ENCODE peak calls at places on chromosomes 11 and 22, in four cellular contexts. K, T, X and P are unnamed samples.

GRCh38 chr11:77101043-77101537 is 1.6 kb upstream of the OMP start:
- DNase-seq in T (no peak), K (no peak), X (peak), P (no peak)

GRCh38 chr22:22397292-22397870 is 111.2 kb downstream of the ZNF280B start:
- DNase-seq in K (no peak), T (no peak), X (no peak), P (no peak)

GRCh38 chr11:12767022-12767421 is 92.8 kb downstream of the TEAD1 start:
- DNase-seq in X (no peak), T (no peak), K (no peak), P (no peak)

GRCh38 chr11:72814139-72814830 is at the start of gene ATG16L2:
- DNase-seq in X (peak), K (peak), T (peak), P (no peak)

GRCh38 chr22:46636221-46637002 is 16.2 kb downstream of the GRAMD4 start:
- DNase-seq in X (no peak), K (no peak), T (no peak), P (no peak)

GRCh38 chr22:46764140-46764680 is 1.8 kb downstream of the TBC1D22A start:
- DNase-seq in X (no peak), T (no peak), K (no peak), P (no peak)

GRCh38 chr11:73980001-73980960 is 2.4 kb downstream of the UCP2 start:
- DNase-seq in K (peak), T (peak), X (peak), P (peak)

GRCh38 chr11:35363246-35364100 is 55.9 kb downstream of the SLC1A2 start:
- DNase-seq in X (no peak), T (peak), K (no peak), P (no peak)

GRCh38 chr11:88363566-88364169 is 26.1 kb upstream of the CTSC start:
- DNase-seq in T (no peak), X (peak), K (no peak), P (no peak)

GRCh38 chr22:27149886-27150529 is 492.6 kb downstream of the MIAT start:
- DNase-seq in K (no peak), T (no peak), X (no peak), P (no peak)

GRCh38 chr11:101390539-101390938 is 193.3 kb downstream of the TRPC6 start:
- DNase-seq in X (peak), K (no peak), T (no peak), P (no peak)

GRCh38 chr11:109641549-109641948 is 219.6 kb downstream of the C11orf87 start:
- DNase-seq in X (peak), T (no peak), K (peak), P (no peak)

GRCh38 chr11:96470521-96470920 is 80.7 kb downstream of the JRKL start:
- DNase-seq in T (no peak), X (no peak), K (no peak), P (no peak)

GRCh38 chr11:4134844-4135243 is 40.2 kb downstream of the RRM1 start:
- DNase-seq in X (no peak), K (no peak), T (no peak), P (no peak)

GRCh38 chr11:42770444-42771065 is 541.2 kb upstream of the API5 start:
- DNase-seq in T (no peak), K (peak), X (peak), P (peak)

GRCh38 chr11:116461789-116462188 is 311.0 kb downstream of the BUD13 start:
- DNase-seq in K (no peak), T (no peak), X (peak), P (no peak)

GRCh38 chr22:46008836-46009596 is 32.1 kb upstream of the WNT7B start:
- DNase-seq in K (no peak), T (no peak), X (no peak), P (no peak)

GRCh38 chr11:82398300-82398815 is 335.3 kb downstream of the FAM181B start:
- DNase-seq in X (no peak), T (no peak), K (peak), P (no peak)

GRCh38 chr11:43567396-43567975 is 113.1 kb upstream of the HSD17B12 start:
- DNase-seq in T (no peak), K (peak), X (peak), P (no peak)

GRCh38 chr11:57300785-57301184 is 24.0 kb downstream of the TNKS1BP1 start:
- DNase-seq in X (no peak), K (no peak), T (no peak), P (no peak)

GRCh38 chr11:47394050-47394321 is 14.4 kb upstream of the SLC39A13 start:
- DNase-seq in X (no peak), T (no peak), K (no peak), P (no peak)
- H3K4me3 ChIP-seq in X (no peak), T (no peak), K (no peak), P (no peak)

GRCh38 chr11:1869427-1870325 is 16.8 kb downstream of the LSP1 start:
- DNase-seq in K (no peak), X (no peak), T (no peak), P (no peak)
- H3K4me3 ChIP-seq in K (no peak), X (no peak), T (peak), P (no peak)

GRCh38 chr11:119730347-119730613 is 1.3 kb upstream of the NECTIN1 start:
- DNase-seq in T (no peak), K (no peak), X (no peak), P (no peak)

GRCh38 chr11:119727523-119728081 is 1.4 kb downstream of the NECTIN1 start:
- DNase-seq in K (peak), X (peak), T (no peak), P (no peak)

GRCh38 chr11:119728226-119728626 is 774 bp downstream of the NECTIN1 start:
- DNase-seq in T (no peak), K (no peak), X (peak), P (no peak)

GRCh38 chr11:119729581-119730346 is 764 bp upstream of the NECTIN1 start:
- DNase-seq in K (peak), T (peak), X (no peak), P (no peak)

DNA sequence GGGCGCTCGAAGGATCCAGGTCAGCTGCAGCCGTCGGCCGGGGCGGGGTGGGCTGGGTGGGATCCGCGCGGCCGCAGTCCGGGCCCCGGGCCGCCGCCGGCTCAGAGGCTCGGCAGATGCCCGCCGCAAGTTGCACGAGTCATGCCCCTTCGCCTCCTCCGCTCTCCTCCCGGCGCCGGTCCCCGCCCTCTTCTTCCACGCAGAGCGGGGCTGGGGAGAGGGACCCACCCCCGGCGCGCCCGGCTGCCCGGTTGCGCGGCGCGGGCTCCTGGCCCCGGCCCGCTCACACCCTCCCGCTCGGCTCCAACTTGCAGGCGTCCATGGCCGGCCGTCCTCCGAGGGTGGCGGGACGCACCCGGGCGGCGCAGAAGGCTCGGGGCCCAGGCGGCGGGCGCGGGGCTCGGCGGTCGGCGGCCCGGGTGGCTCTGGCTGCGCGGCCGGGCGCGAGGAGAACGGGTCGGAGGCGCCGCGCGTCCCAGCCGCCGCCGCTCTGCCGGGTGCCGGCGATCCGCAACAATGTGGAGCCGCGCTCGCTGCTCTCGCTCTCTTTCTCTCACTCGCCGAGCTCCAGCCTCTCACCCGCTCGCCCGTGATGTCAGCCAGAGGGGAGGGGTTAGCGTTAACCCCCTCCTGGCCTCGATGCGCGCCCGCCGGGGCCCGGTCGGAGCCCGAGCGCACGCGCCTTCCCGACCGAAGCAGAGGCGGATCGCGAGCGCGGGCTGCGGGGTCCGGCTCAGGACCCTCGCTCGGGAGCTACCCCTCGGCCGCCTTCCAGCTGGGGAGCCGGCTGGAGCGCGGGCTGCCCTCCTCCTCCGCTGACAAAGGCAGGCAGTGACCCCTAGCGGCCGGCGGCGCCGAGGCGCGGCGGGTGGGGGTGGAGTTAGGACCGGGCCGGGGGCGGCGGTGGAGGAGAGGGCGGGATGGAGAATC is at the start of gene NECTIN1:
- DNase-seq in K (peak), T (peak), X (peak), P (peak)
- H3K4me3 ChIP-seq in K (peak), T (peak), X (peak), P (peak)

DNA sequence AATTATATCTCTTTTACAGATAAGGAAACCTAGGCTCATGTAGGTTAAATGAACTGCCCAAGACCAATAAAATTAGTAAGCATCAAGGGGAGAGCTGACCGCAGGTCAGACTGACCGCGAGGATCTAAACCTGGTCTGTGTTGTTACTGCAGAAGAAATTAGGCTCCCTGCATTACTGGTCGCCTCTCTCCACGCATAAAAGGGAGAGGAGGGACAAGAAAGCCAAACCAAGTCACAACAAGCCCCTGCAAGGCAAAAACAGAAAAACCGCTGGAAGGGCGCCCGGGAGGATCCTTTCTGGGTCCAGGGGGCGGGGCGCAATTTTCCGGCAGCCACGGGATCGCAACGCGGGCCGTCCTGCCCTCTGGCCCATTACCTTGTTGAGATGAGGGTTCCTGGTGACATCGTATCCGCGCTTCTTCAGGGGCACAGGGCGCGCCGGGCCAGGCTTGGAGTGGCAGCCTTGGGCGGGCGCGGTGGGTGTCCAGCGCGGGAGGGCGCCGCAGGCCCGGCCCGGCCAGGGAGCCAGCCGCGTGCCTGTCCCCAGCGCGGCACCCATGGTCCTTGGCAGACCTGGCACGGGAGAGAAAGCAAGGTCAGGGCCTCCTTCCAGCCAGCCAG is 920 bp downstream of the ME3 start:
- DNase-seq in X (no peak), T (peak), K (peak), P (no peak)
- H3K4me3 ChIP-seq in X (peak), T (peak), K (peak), P (peak)

DNA sequence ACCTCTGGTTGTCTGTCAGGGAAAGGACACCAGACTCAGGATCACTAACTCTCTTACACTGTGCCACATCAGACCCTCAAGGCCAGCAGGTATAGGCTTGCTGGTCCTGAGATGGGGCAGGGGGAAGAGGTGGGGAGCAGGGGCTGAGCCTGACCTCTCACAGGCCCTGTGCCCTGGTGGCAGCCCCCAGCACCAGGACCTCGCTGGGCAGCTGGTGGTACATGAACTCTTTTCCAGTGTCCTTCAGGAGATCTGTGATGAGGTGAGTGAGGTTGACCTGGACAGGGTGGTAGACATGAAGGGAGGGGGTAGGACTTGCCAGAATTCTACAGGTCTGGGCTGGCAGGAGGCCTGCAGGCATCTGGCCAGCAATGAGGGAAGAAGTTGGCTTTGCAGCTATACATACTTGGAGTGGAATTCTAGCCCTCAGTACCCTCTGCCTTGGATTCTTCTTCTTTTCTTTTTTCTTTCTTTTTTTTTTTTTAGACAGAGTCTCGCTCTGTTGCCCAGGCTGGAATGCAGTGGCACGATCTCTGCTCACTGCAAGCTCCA is 1.4 kb downstream of the NUDT22 start:
- DNase-seq in K (no peak), X (no peak), T (no peak), P (no peak)
- H3K4me3 ChIP-seq in K (no peak), X (peak), T (peak), P (peak)